ENCODE peak calls at places on chromosomes 4 and X, in seven cellular contexts. E is HCT116, W is HepG2, V is NT2/D1, N is GM12878, A is H1, L is K562. U is an unnamed sample.

GRCh38 chrX:6852121-6852520 is 295.4 kb upstream of the STS start:
- DNase-seq in E (no peak), V (no peak), N (no peak), W (no peak), L (no peak), A (no peak), U (no peak)

GRCh38 chr4:121863787-121864186 is 6.5 kb downstream of the BBS7 start:
- DNase-seq in V (no peak), A (no peak), L (peak), E (no peak), W (no peak), N (no peak), U (no peak)

GRCh38 chrX:14554132-14554715 is 24.9 kb downstream of the GLRA2 start:
- DNase-seq in L (no peak), W (no peak), A (no peak), N (no peak), E (no peak), V (no peak), U (no peak)

GRCh38 chrX:68997461-68997860 is 167.8 kb downstream of the PJA1 start:
- DNase-seq in E (no peak), V (no peak), W (no peak), A (no peak), N (no peak), L (no peak), U (no peak)

GRCh38 chr4:26015133-26015651 is 101.2 kb downstream of the SMIM20 start:
- DNase-seq in W (no peak), A (no peak), N (no peak), V (no peak), L (no peak), E (no peak), U (no peak)

GRCh38 chr4:176335421-176335820 is 15.7 kb downstream of the SPCS3 start:
- DNase-seq in E (no peak), W (no peak), L (no peak), V (no peak), N (no peak), A (no peak), U (no peak)

GRCh38 chr4:119559044-119559647 is 69.5 kb downstream of the PDE5A start:
- DNase-seq in E (peak), V (peak), W (peak), N (no peak), L (peak), A (no peak), U (peak)

GRCh38 chr4:45033676-45034410 is 307.5 kb upstream of the GNPDA2 start:
- DNase-seq in W (no peak), V (no peak), L (no peak), N (no peak), E (no peak), A (no peak), U (no peak)

GRCh38 chr4:89572224-89572858 is 264.6 kb downstream of the SNCA start:
- DNase-seq in E (no peak), L (no peak), W (no peak), V (no peak), A (no peak), N (no peak), U (no peak)

GRCh38 chr4:25925486-25926201 is 11.6 kb downstream of the SMIM20 start:
- DNase-seq in W (peak), N (no peak), V (no peak), A (no peak), E (peak), L (peak), U (peak)

GRCh38 chr4:81207793-81208192 is 7.2 kb downstream of the PRKG2 start:
- DNase-seq in W (no peak), L (no peak), A (no peak), N (no peak), V (no peak), E (no peak), U (no peak)

GRCh38 chrX:68234171-68234910 is 199.0 kb downstream of the OPHN1 start:
- DNase-seq in E (no peak), W (no peak), L (no peak), A (no peak), N (no peak), V (peak), U (no peak)

GRCh38 chr4:134634301-134634700 is 432.7 kb upstream of the PABPC4L start:
- DNase-seq in L (no peak), E (no peak), V (no peak), W (no peak), A (no peak), N (no peak), U (no peak)

GRCh38 chr4:182913621-182914020 is 3.6 kb downstream of the DCTD start:
- DNase-seq in N (no peak), W (no peak), A (no peak), L (no peak), V (no peak), E (no peak), U (no peak)

GRCh38 chrX:148049441-148049840 is 68.3 kb downstream of the FMR1NB start:
- DNase-seq in V (peak), E (peak), L (peak), N (no peak), W (peak), A (no peak), U (peak)

GRCh38 chr4:173269280-173269679 is 64.9 kb downstream of the HMGB2 start:
- DNase-seq in E (no peak), A (no peak), W (no peak), L (no peak), V (no peak), N (no peak), U (peak)

GRCh38 chrX:119398974-119399771 is at the start of gene SLC25A43:
- DNase-seq in W (no peak), N (no peak), A (no peak), V (no peak), E (no peak), L (peak), U (peak)

GRCh38 chr4:77193511-77194236 is 36.7 kb downstream of the CCNG2 start:
- DNase-seq in N (peak), A (no peak), E (no peak), L (peak), V (no peak), W (no peak), U (no peak)

GRCh38 chr4:71607780-71608673 is 175.9 kb downstream of the GC start:
- DNase-seq in N (no peak), E (no peak), W (peak), A (no peak), L (no peak), V (no peak), U (no peak)

GRCh38 chrX:55815546-55815945 is 98.0 kb downstream of the RRAGB start:
- DNase-seq in V (no peak), N (no peak), E (no peak), W (no peak), L (no peak), A (no peak), U (no peak)

GRCh38 chrX:54615109-54615508 is 85.1 kb downstream of the GNL3L start:
- DNase-seq in E (no peak), L (no peak), W (no peak), N (no peak), V (no peak), A (no peak), U (no peak)

GRCh38 chr4:162645381-162645780 is 481.6 kb upstream of the FSTL5 start:
- DNase-seq in W (peak), N (no peak), L (no peak), A (no peak), E (no peak), V (peak), U (no peak)

GRCh38 chr4:112448211-112448745 is 67.7 kb downstream of the NEUROG2 start:
- DNase-seq in N (no peak), E (no peak), V (no peak), A (no peak), W (no peak), L (no peak), U (peak)

GRCh38 chrX:45900751-45901150 is 644.5 kb downstream of the ZNF674 start:
- DNase-seq in V (no peak), A (no peak), N (no peak), W (no peak), E (no peak), L (no peak), U (no peak)

GRCh38 chrX:141469469-141469868 is 115.1 kb downstream of the SPANXA1 start:
- DNase-seq in N (no peak), V (no peak), E (no peak), L (no peak), A (no peak), W (no peak), U (no peak)

GRCh38 chrX:18348047-18348446 is 6.4 kb downstream of the SCML2 start:
- DNase-seq in N (no peak), W (no peak), E (no peak), L (no peak), V (no peak), A (no peak), U (no peak)

GRCh38 chr4:54844911-54845310 is 187.2 kb downstream of the KIT start:
- DNase-seq in L (no peak), W (no peak), V (no peak), N (no peak), E (no peak), A (no peak), U (no peak)

GRCh38 chr4:88991746-88992145 is 65.2 kb downstream of the FAM13A start:
- DNase-seq in A (no peak), E (no peak), V (no peak), W (no peak), N (no peak), L (no peak), U (no peak)

GRCh38 chr4:82371398-82371972 is 2.3 kb downstream of the HNRNPD start:
- DNase-seq in E (no peak), V (no peak), N (no peak), W (no peak), L (peak), A (no peak), U (peak)

GRCh38 chrX:65813245-65813644 is 145.8 kb downstream of the MSN start:
- DNase-seq in A (no peak), N (no peak), E (no peak), V (no peak), W (no peak), L (no peak), U (no peak)
- TF ChIP-seq YY1 in A (no peak), N (no peak), E (no peak), V (no peak), W (no peak), L (no peak), U (no peak)

GRCh38 chr4:151641167-151641566 is 119.6 kb downstream of the GATB start:
- DNase-seq in N (no peak), L (no peak), E (no peak), V (no peak), W (peak), A (no peak), U (no peak)
- TF ChIP-seq YY1 in N (no peak), L (no peak), E (no peak), V (no peak), W (no peak), A (no peak), U (no peak)

GRCh38 chr4:929970-930625 is 2.0 kb downstream of the GAK start:
- DNase-seq in A (no peak), L (no peak), E (no peak), V (no peak), W (peak), N (no peak), U (peak)
- TF ChIP-seq YY1 in A (no peak), L (no peak), E (no peak), V (no peak), W (no peak), N (no peak), U (no peak)

GRCh38 chr4:67714955-67715354 is 14.0 kb upstream of the UBA6 start:
- DNase-seq in L (no peak), W (no peak), A (no peak), E (no peak), V (no peak), N (no peak), U (no peak)
- TF ChIP-seq YY1 in L (peak), W (no peak), A (peak), E (no peak), V (no peak), N (no peak), U (no peak)

DNA sequence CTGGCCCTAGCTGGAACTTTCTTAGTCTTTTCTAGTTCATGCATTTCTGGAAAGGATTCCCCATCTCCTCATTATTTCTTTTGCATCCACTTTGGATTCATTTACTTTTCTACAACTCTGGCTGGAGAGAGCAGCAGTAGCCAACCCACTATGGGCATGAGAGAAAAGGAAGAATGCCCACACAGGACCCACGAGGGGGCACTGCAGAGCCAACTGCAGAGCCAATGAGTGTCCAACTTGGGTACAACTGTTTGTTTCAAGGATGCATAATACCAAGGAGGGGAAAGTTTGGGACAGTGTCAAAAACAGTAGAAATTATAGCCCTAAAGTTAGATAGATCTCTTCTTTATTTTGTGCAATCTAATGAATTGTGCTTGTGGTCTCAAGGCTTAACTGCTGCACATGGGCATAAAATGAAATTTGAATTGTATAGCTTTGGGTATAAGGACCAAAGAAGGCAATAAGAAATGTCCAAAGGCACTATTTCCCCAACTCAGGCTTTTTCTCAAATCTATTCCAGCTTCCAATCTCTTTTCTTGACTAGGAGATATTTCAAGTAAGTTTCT is 230.6 kb downstream of the NSUN7 start:
- DNase-seq in E (no peak), V (no peak), N (no peak), L (no peak), W (peak), A (no peak), U (no peak)
- TF ChIP-seq YY1 in E (no peak), V (no peak), N (no peak), L (no peak), W (no peak), A (no peak), U (no peak)

GRCh38 chr4:185883591-185883990 is 71.6 kb upstream of the SORBS2 start:
- DNase-seq in L (no peak), N (no peak), V (no peak), A (no peak), E (no peak), W (no peak), U (no peak)

GRCh38 chr4:185878633-185879032 is 66.6 kb upstream of the SORBS2 start:
- DNase-seq in W (no peak), V (no peak), N (no peak), E (no peak), A (no peak), L (no peak), U (no peak)

GRCh38 chr4:185881427-185881826 is 69.4 kb upstream of the SORBS2 start:
- DNase-seq in E (no peak), N (no peak), W (no peak), V (no peak), A (no peak), L (no peak), U (no peak)

GRCh38 chr4:185879666-185880312 is 67.8 kb upstream of the SORBS2 start:
- DNase-seq in L (no peak), W (no peak), V (no peak), N (no peak), E (no peak), A (no peak), U (no peak)

DNA sequence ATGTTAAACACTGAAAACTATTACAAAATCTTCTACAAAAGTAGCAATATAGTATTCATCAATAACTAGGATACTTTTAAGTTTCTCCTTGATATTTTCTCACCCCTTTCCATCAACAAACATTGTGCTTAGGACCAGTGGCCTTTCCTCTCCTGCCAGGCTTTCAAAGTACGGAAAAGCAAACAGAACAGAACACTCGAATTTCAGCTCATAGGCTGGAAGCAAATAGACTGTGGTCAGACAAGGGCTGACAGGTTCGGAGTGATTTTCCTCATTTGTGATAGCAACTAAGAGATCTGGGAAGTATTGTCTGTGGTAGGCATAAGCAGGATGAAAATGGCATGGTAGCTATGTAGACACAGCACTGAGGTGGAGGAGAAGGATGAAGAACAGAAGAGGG is 68.6 kb upstream of the SORBS2 start:
- DNase-seq in V (no peak), N (no peak), A (no peak), E (no peak), W (peak), L (no peak), U (no peak)
- TF ChIP-seq YY1 in V (no peak), N (no peak), A (no peak), E (no peak), W (no peak), L (no peak), U (no peak)

DNA sequence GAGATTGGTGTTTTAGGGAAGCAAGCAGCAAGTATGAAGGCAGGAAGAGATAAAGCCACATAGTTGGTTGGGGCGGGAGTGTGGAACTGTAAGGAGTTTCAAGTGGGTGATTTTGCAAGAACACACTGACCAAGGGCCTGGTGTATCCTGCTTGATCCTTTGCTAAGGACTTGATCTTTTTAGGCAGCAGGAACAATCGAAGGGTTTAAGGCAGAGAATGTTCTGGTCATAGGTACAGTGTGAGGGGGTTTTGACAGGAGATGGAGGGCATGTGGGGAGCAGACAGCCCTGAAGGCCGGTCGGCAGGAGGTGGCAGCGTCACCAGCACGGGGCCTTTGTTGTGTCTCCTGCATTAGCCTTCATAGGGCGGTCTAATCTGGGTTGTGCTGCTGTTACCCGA is 54.7 kb downstream of the FAM193A start:
- DNase-seq in V (no peak), E (no peak), W (no peak), N (no peak), L (peak), A (peak), U (peak)
- TF ChIP-seq YY1 in V (no peak), E (no peak), W (no peak), N (no peak), L (no peak), A (no peak), U (no peak)

GRCh38 chr4:18953613-18954012 is 932.1 kb upstream of the LCORL start:
- DNase-seq in N (no peak), W (no peak), E (no peak), A (no peak), V (no peak), L (no peak), U (no peak)
- TF ChIP-seq YY1 in N (no peak), W (no peak), E (no peak), A (no peak), V (no peak), L (no peak), U (no peak)

GRCh38 chrX:418927-419729 is 32.4 kb upstream of the PPP2R3B start:
- DNase-seq in A (no peak), W (no peak), V (no peak), N (no peak), L (no peak), E (no peak), U (no peak)

GRCh38 chrX:410296-410695 is 23.6 kb upstream of the PPP2R3B start:
- DNase-seq in N (no peak), E (no peak), W (no peak), V (no peak), L (no peak), A (no peak), U (no peak)

GRCh38 chrX:413322-414201 is 26.9 kb upstream of the PPP2R3B start:
- DNase-seq in A (peak), W (no peak), N (no peak), E (no peak), L (no peak), V (peak), U (no peak)
- TF ChIP-seq YY1 in A (no peak), W (no peak), N (no peak), E (no peak), L (no peak), V (no peak), U (no peak)

GRCh38 chr4:147787204-147787603 is 55.3 kb downstream of the ARHGAP10 start:
- DNase-seq in N (no peak), E (no peak), L (no peak), V (no peak), A (no peak), W (no peak), U (no peak)
- TF ChIP-seq YY1 in N (no peak), E (no peak), L (no peak), V (no peak), A (no peak), W (no peak), U (no peak)